ENCODE peak calls at places on chromosomes 13 and 19, in four cellular contexts. X is GM12878, D is SK-N-SH, O is HCT116. K is an unnamed sample.

GRCh38 chr19:44848036-44848804 is 2.1 kb downstream of the NECTIN2 start:
- DNase-seq in X (no peak), D (peak), O (no peak), K (no peak)

GRCh38 chr19:6060600-6061391 is 49.5 kb downstream of the RFX2 start:
- DNase-seq in X (no peak), D (peak), O (no peak), K (no peak)

GRCh38 chr19:1672769-1673644 is 20.6 kb upstream of the TCF3 start:
- DNase-seq in X (no peak), D (peak), O (no peak), K (no peak)

GRCh38 chr13:94711561-94712286 is 621 bp downstream of the SOX21 start:
- DNase-seq in X (no peak), D (peak), O (no peak), K (no peak)

GRCh38 chr19:8513687-8514504 is at the start of gene ZNF414:
- DNase-seq in X (peak), D (peak), O (peak), K (peak)

GRCh38 chr13:43675577-43675976 is 111.2 kb downstream of the ENOX1 start:
- DNase-seq in X (no peak), D (no peak), O (no peak), K (no peak)

GRCh38 chr13:21405309-21405708 is 53.8 kb downstream of the ZDHHC20 start:
- DNase-seq in X (no peak), D (no peak), O (no peak), K (peak)

GRCh38 chr19:42589792-42590191 is 4.9 kb downstream of the CEACAM8 start:
- DNase-seq in X (no peak), D (no peak), O (no peak), K (no peak)

GRCh38 chr19:6087074-6087506 is 23.2 kb downstream of the RFX2 start:
- DNase-seq in X (peak), D (peak), O (no peak), K (no peak)

GRCh38 chr19:17706750-17707181 is 12.5 kb upstream of the MAP1S start:
- DNase-seq in X (no peak), D (peak), O (peak), K (no peak)

GRCh38 chr19:5090780-5091575 is 122.1 kb downstream of the KDM4B start:
- DNase-seq in X (no peak), D (peak), O (no peak), K (no peak)

GRCh38 chr13:90868321-90868920 is 479.1 kb upstream of the MIR17HG start:
- DNase-seq in X (no peak), D (no peak), O (peak), K (peak)

GRCh38 chr19:30408734-30409301 is 36.6 kb downstream of the ZNF536 start:
- DNase-seq in X (no peak), D (no peak), O (no peak), K (no peak)

GRCh38 chr19:46065486-46065885 is 24.7 kb upstream of the IGFL4 start:
- DNase-seq in X (no peak), D (no peak), O (no peak), K (no peak)

GRCh38 chr13:83702021-83702420 is 180.3 kb downstream of the SLITRK1 start:
- DNase-seq in X (no peak), D (no peak), O (no peak), K (no peak)

GRCh38 chr19:52206481-52206880 is 16.6 kb downstream of the PPP2R1A start:
- DNase-seq in X (no peak), D (no peak), O (no peak), K (no peak)

GRCh38 chr13:109412232-109412935 is 374.0 kb downstream of the IRS2 start:
- DNase-seq in X (no peak), D (peak), O (peak), K (peak)

GRCh38 chr13:46615888-46616531 is 63.0 kb downstream of the LRCH1 start:
- DNase-seq in X (no peak), D (no peak), O (no peak), K (no peak)

GRCh38 chr13:109593230-109593629 is 193.2 kb downstream of the IRS2 start:
- DNase-seq in X (no peak), D (no peak), O (no peak), K (no peak)

GRCh38 chr13:21106089-21106488 is 44.7 kb upstream of the LATS2 start:
- DNase-seq in X (no peak), D (no peak), O (no peak), K (no peak)

GRCh38 chr19:33365676-33366075 is 7.8 kb upstream of the CEBPG start:
- DNase-seq in X (no peak), D (no peak), O (no peak), K (no peak)

GRCh38 chr13:97537110-97537509 is 103.1 kb downstream of the RAP2A start:
- DNase-seq in X (peak), D (no peak), O (no peak), K (no peak)

GRCh38 chr13:40979232-40979631 is 39.9 kb downstream of the ELF1 start:
- DNase-seq in X (no peak), D (no peak), O (no peak), K (no peak)

GRCh38 chr13:72808917-72809500 is 27.1 kb downstream of the PIBF1 start:
- DNase-seq in X (no peak), D (peak), O (no peak), K (no peak)

DNA sequence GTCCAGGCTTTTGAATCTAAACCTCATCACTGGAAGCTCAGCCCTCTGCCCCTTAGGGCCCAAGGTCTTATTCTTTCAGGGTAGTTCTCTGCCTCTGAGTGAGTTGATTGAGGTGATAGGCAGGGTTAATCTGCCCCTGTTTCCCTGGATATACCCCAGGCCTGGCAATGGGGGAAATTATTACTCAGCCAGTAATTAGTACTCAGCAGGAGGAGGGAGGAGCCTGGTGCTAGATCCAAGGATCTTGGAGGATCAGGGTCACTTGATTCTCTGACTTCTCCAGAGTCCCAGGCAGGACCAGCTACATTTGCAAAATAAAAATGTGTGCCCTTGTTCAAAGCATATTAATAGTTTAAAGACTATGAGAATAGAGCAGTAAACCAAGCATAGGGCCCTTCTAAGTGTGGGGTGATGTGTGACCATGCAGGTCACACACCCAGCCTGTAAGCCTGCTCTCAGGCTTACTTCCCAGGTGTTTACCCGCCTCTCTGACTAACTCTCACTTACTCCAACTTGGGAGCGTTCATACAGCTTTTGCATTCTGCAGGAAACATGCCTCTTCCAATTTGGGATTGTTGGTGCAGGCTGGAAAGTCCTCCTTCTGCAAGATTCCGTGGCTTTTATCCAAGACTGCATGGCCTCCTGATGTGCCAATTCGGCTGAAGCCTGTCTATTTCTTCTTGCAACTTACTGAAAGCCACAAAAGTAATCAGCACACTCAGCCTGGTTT is 7.9 kb upstream of the STK24 start:
- DNase-seq in X (no peak), D (no peak), O (no peak), K (no peak)
- TF ChIP-seq JUND in X (no peak), D (no peak), O (no peak), K (no peak)

GRCh38 chr13:79450110-79450509 is 30.8 kb upstream of the NDFIP2 start:
- DNase-seq in X (no peak), D (no peak), O (no peak), K (no peak)
- TF ChIP-seq JUND in X (no peak), D (no peak), O (no peak), K (no peak)

DNA sequence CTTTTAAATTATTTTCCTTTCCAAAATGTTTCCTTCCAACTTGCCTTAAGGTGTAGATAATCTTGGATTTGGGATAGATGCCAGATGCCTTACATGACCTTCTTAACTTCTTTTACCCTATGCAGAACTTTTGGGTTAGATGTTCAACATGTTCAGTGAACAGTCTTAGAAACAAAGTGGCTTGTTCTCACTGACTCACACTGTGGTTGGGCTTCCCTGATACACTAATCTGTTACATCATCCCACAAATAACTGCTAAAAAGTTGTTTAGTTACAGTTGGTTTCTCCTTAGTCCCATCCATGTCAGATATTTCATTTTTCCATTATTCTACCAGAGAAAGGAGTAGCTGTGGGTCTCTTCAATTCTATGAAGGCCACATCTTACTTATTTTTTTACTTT is 2638.2 kb downstream of the PCDH9 start:
- DNase-seq in X (no peak), D (no peak), O (no peak), K (no peak)
- TF ChIP-seq JUND in X (no peak), D (no peak), O (no peak), K (no peak)

DNA sequence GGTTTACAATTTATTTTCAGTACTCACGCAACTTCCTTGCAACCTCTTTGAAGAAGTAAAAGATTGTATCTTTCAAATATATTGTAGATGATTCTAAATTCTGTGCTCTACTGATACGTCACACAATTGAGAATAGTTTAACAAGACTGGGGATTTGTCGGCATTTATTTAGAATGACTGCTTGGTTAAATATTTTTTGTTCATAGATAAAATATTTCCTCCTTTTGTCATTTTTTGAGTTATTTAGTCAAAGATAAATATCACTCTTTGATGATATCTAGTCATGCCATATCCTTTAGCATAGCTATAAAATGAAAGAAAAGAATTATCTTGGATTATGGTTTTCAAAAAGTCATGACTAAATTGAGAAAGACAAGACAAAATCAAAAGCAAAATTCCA is 2747.8 kb downstream of the PCDH9 start:
- DNase-seq in X (no peak), D (no peak), O (no peak), K (no peak)
- TF ChIP-seq JUND in X (no peak), D (peak), O (no peak), K (no peak)

DNA sequence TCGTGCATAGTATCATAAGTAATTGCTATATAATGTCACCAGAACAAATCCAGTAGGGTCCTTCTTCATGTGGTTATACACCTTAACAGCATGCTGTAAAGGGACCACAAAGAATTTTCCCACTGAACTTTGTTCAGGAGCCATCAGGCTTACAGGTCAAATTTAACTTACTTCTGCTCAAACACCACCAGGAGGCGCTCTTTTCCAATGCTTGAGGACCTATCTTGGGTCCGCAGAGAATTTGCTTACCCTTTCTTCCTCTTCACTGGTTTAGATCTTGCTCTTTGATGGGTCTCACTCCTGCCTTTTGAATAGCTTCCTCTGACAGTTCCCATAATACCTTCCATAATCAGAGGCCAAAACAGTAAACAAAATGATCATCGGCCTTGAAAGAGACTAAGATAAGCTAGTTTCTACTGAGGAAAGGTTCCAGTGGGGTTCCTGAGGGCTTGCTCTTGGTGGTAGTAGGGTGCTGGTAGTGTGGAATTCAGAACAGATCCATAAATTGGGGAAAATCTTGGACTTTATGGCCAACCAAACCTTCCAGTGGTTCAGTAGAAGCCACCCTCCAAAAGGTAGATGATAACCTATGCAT is 37.4 kb downstream of the SCGB2B2 start:
- DNase-seq in X (peak), D (peak), O (peak), K (peak)
- TF ChIP-seq JUND in X (no peak), D (no peak), O (no peak), K (no peak)

K was measured in T47D.